ENCODE peak calls at places on chromosome 13, in four cellular contexts. One of them, this sample, is unnamed.

GRCh38 chr13:113869263-113869662 is 5.4 kb upstream of the GAS6 start:
- DNase-seq in cardiac muscle cell: no peak
- DNase-seq in activated CD4-positive, alpha-beta memory T cell treated with anti-CD3 and anti-CD28 coated beads for 36 hours: no peak
- DNase-seq in hepatic stellate cell: no peak
- DNase-seq in this sample: no peak

GRCh38 chr13:80359459-80360297 is 18.8 kb upstream of the SPRY2 start:
- DNase-seq in cardiac muscle cell: peak; percentile 64
- DNase-seq in hepatic stellate cell: no peak
- DNase-seq in activated CD4-positive, alpha-beta memory T cell treated with anti-CD3 and anti-CD28 coated beads for 36 hours: no peak
- DNase-seq in this sample: no peak

GRCh38 chr13:102597029-102598015 is 536 bp downstream of the TPP2 start:
- DNase-seq in cardiac muscle cell: peak; percentile 22
- DNase-seq in hepatic stellate cell: peak; percentile 24
- DNase-seq in activated CD4-positive, alpha-beta memory T cell treated with anti-CD3 and anti-CD28 coated beads for 36 hours: peak; percentile 31
- DNase-seq in this sample: peak; percentile 18

GRCh38 chr13:43766766-43767165 is 20.0 kb downstream of the ENOX1 start:
- DNase-seq in activated CD4-positive, alpha-beta memory T cell treated with anti-CD3 and anti-CD28 coated beads for 36 hours: no peak
- DNase-seq in hepatic stellate cell: no peak
- DNase-seq in cardiac muscle cell: peak; percentile 79
- DNase-seq in this sample: no peak

GRCh38 chr13:35860661-35861060 is 270.5 kb downstream of the DCLK1 start:
- DNase-seq in cardiac muscle cell: no peak
- DNase-seq in hepatic stellate cell: no peak
- DNase-seq in activated CD4-positive, alpha-beta memory T cell treated with anti-CD3 and anti-CD28 coated beads for 36 hours: no peak
- DNase-seq in this sample: no peak

GRCh38 chr13:106105153-106105552 is 430.3 kb downstream of the EFNB2 start:
- DNase-seq in cardiac muscle cell: no peak
- DNase-seq in hepatic stellate cell: no peak
- DNase-seq in activated CD4-positive, alpha-beta memory T cell treated with anti-CD3 and anti-CD28 coated beads for 36 hours: no peak
- DNase-seq in this sample: no peak

GRCh38 chr13:67048084-67048792 is 181.9 kb downstream of the PCDH9 start:
- DNase-seq in hepatic stellate cell: peak; percentile 24
- DNase-seq in activated CD4-positive, alpha-beta memory T cell treated with anti-CD3 and anti-CD28 coated beads for 36 hours: no peak
- DNase-seq in cardiac muscle cell: no peak
- DNase-seq in this sample: no peak

GRCh38 chr13:31121327-31122140 is 40.2 kb downstream of the HSPH1 start:
- DNase-seq in activated CD4-positive, alpha-beta memory T cell treated with anti-CD3 and anti-CD28 coated beads for 36 hours: no peak
- DNase-seq in hepatic stellate cell: no peak
- DNase-seq in cardiac muscle cell: no peak
- DNase-seq in this sample: no peak

GRCh38 chr13:114152831-114153371 is 20.5 kb upstream of the RASA3 start:
- DNase-seq in hepatic stellate cell: no peak
- DNase-seq in activated CD4-positive, alpha-beta memory T cell treated with anti-CD3 and anti-CD28 coated beads for 36 hours: no peak
- DNase-seq in cardiac muscle cell: no peak
- DNase-seq in this sample: no peak

GRCh38 chr13:24124789-24125476 is 35.6 kb upstream of the SPATA13 start:
- DNase-seq in cardiac muscle cell: peak; percentile 5
- DNase-seq in activated CD4-positive, alpha-beta memory T cell treated with anti-CD3 and anti-CD28 coated beads for 36 hours: no peak
- DNase-seq in hepatic stellate cell: no peak
- DNase-seq in this sample: no peak

GRCh38 chr13:64471916-64472315 is 2758.2 kb downstream of the PCDH9 start:
- DNase-seq in hepatic stellate cell: no peak
- DNase-seq in activated CD4-positive, alpha-beta memory T cell treated with anti-CD3 and anti-CD28 coated beads for 36 hours: no peak
- DNase-seq in cardiac muscle cell: peak; percentile 14
- DNase-seq in this sample: no peak

GRCh38 chr13:112625698-112626097 is 37.7 kb upstream of the TUBGCP3 start:
- DNase-seq in activated CD4-positive, alpha-beta memory T cell treated with anti-CD3 and anti-CD28 coated beads for 36 hours: no peak
- DNase-seq in hepatic stellate cell: no peak
- DNase-seq in cardiac muscle cell: no peak
- DNase-seq in this sample: no peak

GRCh38 chr13:38686635-38687245 is at the start of gene FREM2:
- DNase-seq in cardiac muscle cell: peak; percentile 96
- DNase-seq in activated CD4-positive, alpha-beta memory T cell treated with anti-CD3 and anti-CD28 coated beads for 36 hours: no peak
- DNase-seq in hepatic stellate cell: no peak
- DNase-seq in this sample: no peak

GRCh38 chr13:75875450-75875849 is 239.3 kb downstream of the LMO7 start:
- DNase-seq in activated CD4-positive, alpha-beta memory T cell treated with anti-CD3 and anti-CD28 coated beads for 36 hours: no peak
- DNase-seq in cardiac muscle cell: no peak
- DNase-seq in hepatic stellate cell: no peak
- DNase-seq in this sample: no peak

GRCh38 chr13:29362849-29363604 is 232.5 kb downstream of the SLC7A1 start:
- DNase-seq in hepatic stellate cell: peak; percentile 49
- DNase-seq in activated CD4-positive, alpha-beta memory T cell treated with anti-CD3 and anti-CD28 coated beads for 36 hours: peak; percentile 49
- DNase-seq in cardiac muscle cell: peak; percentile 79
- DNase-seq in this sample: peak; percentile 26

GRCh38 chr13:114090476-114090875 is 41.9 kb downstream of the RASA3 start:
- DNase-seq in hepatic stellate cell: no peak
- DNase-seq in activated CD4-positive, alpha-beta memory T cell treated with anti-CD3 and anti-CD28 coated beads for 36 hours: no peak
- DNase-seq in cardiac muscle cell: no peak
- DNase-seq in this sample: no peak

GRCh38 chr13:41649659-41650058 is 192.3 kb downstream of the RGCC start:
- DNase-seq in cardiac muscle cell: peak; percentile 36
- DNase-seq in hepatic stellate cell: peak; percentile 7
- DNase-seq in activated CD4-positive, alpha-beta memory T cell treated with anti-CD3 and anti-CD28 coated beads for 36 hours: no peak
- DNase-seq in this sample: no peak

GRCh38 chr13:29165840-29166239 is 345.7 kb downstream of the MTUS2 start:
- DNase-seq in hepatic stellate cell: no peak
- DNase-seq in cardiac muscle cell: no peak
- DNase-seq in activated CD4-positive, alpha-beta memory T cell treated with anti-CD3 and anti-CD28 coated beads for 36 hours: no peak
- DNase-seq in this sample: no peak